ENCODE peak calls at places on chromosomes 11 and 22, in six cellular contexts. E is iris pigment epithelial cell, V is T47D, A is A549, Q is MCF 10A, B is LHCN-M2. U is an unnamed sample.

GRCh38 chr11:9203715-9204311 is 61.3 kb downstream of the DENND5A start:
- DNase-seq in E (no peak), V (no peak), A (no peak), Q (no peak), B (no peak), U (no peak)

GRCh38 chr11:118295834-118296454 is 8.6 kb upstream of the CD3E start:
- DNase-seq in E (peak), V (peak), A (no peak), Q (peak), B (no peak), U (peak)

GRCh38 chr11:134575504-134576230 is 163.6 kb upstream of the B3GAT1 start:
- DNase-seq in E (no peak), V (no peak), A (no peak), Q (no peak), B (no peak), U (no peak)

GRCh38 chr11:27864046-27865025 is 164.1 kb upstream of the BDNF start:
- DNase-seq in E (no peak), V (peak), A (no peak), Q (no peak), B (no peak), U (no peak)

GRCh38 chr11:108693852-108694251 is 29.0 kb downstream of the DDX10 start:
- DNase-seq in E (peak), V (no peak), A (no peak), Q (peak), B (peak), U (peak)

GRCh38 chr11:69005631-69006368 is 7.2 kb downstream of the MRGPRF start:
- DNase-seq in E (no peak), V (no peak), A (no peak), Q (no peak), B (no peak), U (no peak)

GRCh38 chr22:25083414-25084166 is 116.1 kb upstream of the CRYBB3 start:
- DNase-seq in E (no peak), V (no peak), A (no peak), Q (no peak), B (no peak), U (no peak)

GRCh38 chr11:13247606-13248320 is 29.8 kb upstream of the BMAL1 start:
- DNase-seq in E (no peak), V (no peak), A (no peak), Q (no peak), B (no peak), U (no peak)

GRCh38 chr22:36760716-36761115 is 15.2 kb downstream of the IFT27 start:
- DNase-seq in E (no peak), V (no peak), A (no peak), Q (no peak), B (no peak), U (no peak)

GRCh38 chr11:36228689-36229088 is 60.5 kb downstream of the COMMD9 start:
- DNase-seq in E (no peak), V (no peak), A (no peak), Q (no peak), B (no peak), U (no peak)

GRCh38 chr11:85953491-85954143 is 98.4 kb downstream of the CCDC83 start:
- DNase-seq in E (peak), V (no peak), A (no peak), Q (no peak), B (peak), U (peak)

GRCh38 chr11:11028017-11028692 is 170.3 kb upstream of the ZBED5 start:
- DNase-seq in E (peak), V (peak), A (peak), Q (peak), B (peak), U (peak)

GRCh38 chr22:34105461-34106062 is 185.3 kb upstream of the LARGE1 start:
- DNase-seq in E (peak), V (peak), A (peak), Q (peak), B (no peak), U (peak)

GRCh38 chr11:2912498-2912897 is 16.7 kb downstream of the PHLDA2 start:
- DNase-seq in E (peak), V (peak), A (peak), Q (peak), B (peak), U (peak)

GRCh38 chr11:13354335-13354734 is 76.7 kb downstream of the BMAL1 start:
- DNase-seq in E (peak), V (peak), A (no peak), Q (peak), B (no peak), U (peak)

GRCh38 chr11:73249858-73250773 is 22.0 kb upstream of the P2RY6 start:
- DNase-seq in E (no peak), V (peak), A (no peak), Q (no peak), B (no peak), U (no peak)

GRCh38 chr11:72751293-72752087 is 718 bp downstream of the ARAP1 start:
- DNase-seq in E (no peak), V (no peak), A (no peak), Q (no peak), B (no peak), U (no peak)

GRCh38 chr11:72446929-72447753 is 12.8 kb upstream of the CLPB start:
- DNase-seq in E (peak), V (peak), A (peak), Q (peak), B (peak), U (peak)

GRCh38 chr11:14578551-14578956 is 58.4 kb upstream of the PSMA1 start:
- DNase-seq in E (peak), V (no peak), A (no peak), Q (peak), B (peak), U (peak)

GRCh38 chr22:27274770-27275449 is 526.6 kb downstream of the MN1 start:
- DNase-seq in E (peak), V (no peak), A (no peak), Q (no peak), B (no peak), U (no peak)

GRCh38 chr11:86798988-86799387 is 1.4 kb upstream of the PRSS23 start:
- DNase-seq in E (peak), V (no peak), A (no peak), Q (peak), B (peak), U (peak)

U was measured in fibroblast of mammary gland.